ENCODE peak calls at places on chromosomes 3 and 15, in nine cellular contexts. L, Z, I, Q, B, N, D, V and C are unnamed samples.
A peak's percentile ranks its signal among the peaks of the same experiment; 100 is the strongest.

GRCh38 chr15:68615301-68615700 is 36.5 kb downstream of the CORO2B start:
- DNase-seq in I (no peak), V (no peak), Z (no peak), B (no peak), Q (no peak), D (no peak), N (no peak), L (no peak), C (no peak)

GRCh38 chr3:133860519-133860918 is 35.2 kb downstream of the RAB6B start:
- DNase-seq in Z (no peak), B (no peak), N (no peak), I (no peak), Q (no peak), V (no peak), L (no peak), D (no peak), C (no peak)

GRCh38 chr3:152277198-152277597 is 8.5 kb downstream of the MBNL1 start:
- DNase-seq in D (no peak), B (no peak), N (no peak), I (no peak), Z (no peak), L (no peak), Q (no peak), V (no peak), C (no peak)

GRCh38 chr3:123448503-123449091 is at the start of gene ADCY5:
- DNase-seq in D (no peak), L (no peak), B (no peak), I (no peak), N (no peak), Z (no peak), V (peak; percentile 48), Q (no peak), C (peak; percentile 61)

GRCh38 chr15:79844221-79844620 is 52.6 kb downstream of the MTHFS start:
- DNase-seq in Z (no peak), N (no peak), L (no peak), D (no peak), I (no peak), Q (no peak), V (no peak), B (no peak), C (no peak)

GRCh38 chr3:160400631-160401150 is 1.2 kb downstream of the SMC4 start:
- DNase-seq in B (no peak), N (no peak), Z (no peak), Q (no peak), V (peak; percentile 20), I (no peak), L (peak; percentile 35), D (no peak), C (peak; percentile 66)

GRCh38 chr3:11154036-11154952 is at the start of gene HRH1:
- DNase-seq in Z (no peak), Q (no peak), N (peak; percentile 43), V (peak; percentile 67), L (peak; percentile 22), B (no peak), I (peak; percentile 21), D (no peak), C (peak; percentile 76)

GRCh38 chr15:59282515-59283337 is 76.1 kb downstream of the LDHAL6B start:
- DNase-seq in Z (no peak), D (no peak), B (no peak), N (peak; percentile 9), I (no peak), L (no peak), Q (no peak), V (no peak), C (no peak)

GRCh38 chr15:64461577-64462162 is 1.3 kb downstream of the ZNF609 start:
- DNase-seq in L (peak; percentile 41), N (no peak), D (no peak), I (no peak), Q (peak; percentile 57), B (no peak), Z (peak; percentile 52), V (peak; percentile 24), C (peak; percentile 40)

GRCh38 chr3:111496894-111497559 is 45.0 kb upstream of the CD96 start:
- DNase-seq in D (no peak), B (no peak), I (no peak), Z (no peak), L (no peak), N (no peak), Q (no peak), V (no peak), C (no peak)

GRCh38 chr3:56622381-56622780 is 60.7 kb downstream of the TASOR start:
- DNase-seq in N (no peak), I (no peak), L (no peak), Z (no peak), D (no peak), B (no peak), V (no peak), Q (no peak), C (no peak)

GRCh38 chr3:39154323-39155021 is 1.1 kb upstream of the CSRNP1 start:
- DNase-seq in V (no peak), B (no peak), I (no peak), L (no peak), D (no peak), Q (no peak), Z (no peak), N (peak; percentile 31), C (peak; percentile 20)

GRCh38 chr3:141938011-141938350 is 61.5 kb downstream of the ATP1B3 start:
- DNase-seq in B (no peak), V (no peak), L (no peak), N (no peak), Z (no peak), I (no peak), D (no peak), Q (no peak), C (no peak)

GRCh38 chr15:82715003-82715402 is 5.3 kb upstream of the AP3B2 start:
- DNase-seq in L (no peak), N (no peak), D (no peak), V (no peak), I (no peak), B (no peak), Z (no peak), Q (no peak), C (no peak)

GRCh38 chr3:143895805-143896204 is 47.5 kb upstream of the SLC9A9 start:
- DNase-seq in V (peak; percentile 36), B (no peak), Q (no peak), L (peak; percentile 43), D (no peak), Z (no peak), N (no peak), I (no peak), C (peak; percentile 62)

GRCh38 chr15:98547741-98548166 is 100.6 kb upstream of the IGF1R start:
- DNase-seq in Z (peak; percentile 6), D (peak; percentile 19), B (no peak), I (peak; percentile 15), Q (peak; percentile 50), V (no peak), L (peak; percentile 40), N (no peak), C (peak; percentile 69)

GRCh38 chr15:31328999-31329639 is 2.5 kb downstream of the KLF13 start:
- DNase-seq in V (no peak), N (no peak), L (no peak), I (no peak), D (no peak), B (no peak), Q (no peak), Z (no peak), C (no peak)

GRCh38 chr3:72629191-72629611 is 219.0 kb downstream of the SHQ1 start:
- DNase-seq in V (no peak), Z (no peak), Q (no peak), B (no peak), L (peak; percentile 13), D (no peak), I (no peak), N (no peak), C (no peak)